ENCODE peak calls at places on chromosomes 12 and 14, in four cellular contexts. W is left ventricle myocardium inferior, R is occipital lobe, U is activated T-cell treated with anti-CD3 and anti-CD28 coated beads for 4 hours. B is an unnamed sample.

GRCh38 chr12:75812341-75813018 is 219.1 kb downstream of the PHLDA1 start:
- DNase-seq in R (no peak), W (no peak), U (no peak), B (no peak)

GRCh38 chr14:103422981-103423600 is 37.9 kb downstream of the MARK3 start:
- DNase-seq in R (no peak), U (no peak), W (no peak), B (no peak)

GRCh38 chr12:12384601-12385321 is 27.9 kb downstream of the BORCS5 start:
- DNase-seq in W (no peak), U (no peak), R (no peak), B (no peak)

GRCh38 chr14:22163051-22163450 is 426.0 kb downstream of the DAD1 start:
- DNase-seq in U (no peak), R (no peak), W (no peak), B (no peak)

GRCh38 chr14:96725232-96725631 is 72.0 kb upstream of the VRK1 start:
- DNase-seq in R (no peak), U (no peak), W (no peak), B (no peak)

GRCh38 chr14:28785096-28785952 is 18.7 kb downstream of the FOXG1 start:
- DNase-seq in U (no peak), W (no peak), R (peak; percentile 57), B (peak; percentile 93)

GRCh38 chr12:101951002-101951670 is 73.8 kb downstream of the DRAM1 start:
- DNase-seq in W (no peak), R (no peak), U (no peak), B (no peak)

GRCh38 chr14:94100847-94101246 is 9.7 kb upstream of the IFI27 start:
- DNase-seq in W (no peak), U (no peak), R (no peak), B (no peak)

GRCh38 chr12:66829660-66830325 is 150.9 kb upstream of the GRIP1 start:
- DNase-seq in U (no peak), W (no peak), R (no peak), B (no peak)

GRCh38 chr14:104856869-104857860 is 7.9 kb upstream of the CEP170B start:
- DNase-seq in R (no peak), U (no peak), W (no peak), B (no peak)

GRCh38 chr12:115597157-115597712 is 680.3 kb downstream of the MED13L start:
- DNase-seq in U (no peak), W (no peak), R (no peak), B (no peak)

GRCh38 chr12:125461831-125462230 is 396.6 kb downstream of the AACS start:
- DNase-seq in U (no peak), R (no peak), W (no peak), B (no peak)

GRCh38 chr12:116979109-116979508 is 68.4 kb downstream of the FBXW8 start:
- DNase-seq in W (no peak), R (no peak), U (no peak), B (no peak)

GRCh38 chr14:93019367-93019843 is 96.3 kb downstream of the ITPK1 start:
- DNase-seq in W (no peak), U (no peak), R (peak; percentile 34), B (peak; percentile 65)

B was measured in NCI-H1092.